ENCODE peak calls at places on chromosomes 13 and 19, in four cellular contexts. D is DMS 273 treated with DMSO at 0.1 percent for 48 hours, A is H9, Q is A549. W is an unnamed sample.
A peak's percentile ranks its signal among the peaks of the same experiment; 100 is the strongest.

GRCh38 chr19:5292843-5293606 is 47.6 kb downstream of the PTPRS start:
- DNase-seq in Q (peak; percentile 77), D (peak; percentile 65), A (peak; percentile 86), W (peak; percentile 85)

GRCh38 chr13:113562085-113562749 is 22.3 kb upstream of the TFDP1 start:
- DNase-seq in D (peak; percentile 4), A (peak; percentile 87), Q (peak; percentile 40), W (peak; percentile 86)

GRCh38 chr19:38697197-38697596 is 47.1 kb downstream of the CAPN12 start:
- DNase-seq in D (no peak), A (no peak), Q (no peak), W (no peak)

GRCh38 chr19:35609881-35610353 is 2.6 kb upstream of the HAUS5 start:
- DNase-seq in A (no peak), Q (no peak), D (no peak), W (no peak)

GRCh38 chr13:19685034-19685433 is 51.6 kb downstream of the MPHOSPH8 start:
- DNase-seq in Q (no peak), D (no peak), A (no peak), W (no peak)

GRCh38 chr13:76848596-76848995 is 37.6 kb downstream of the KCTD12 start:
- DNase-seq in D (peak; percentile 88), A (no peak), Q (no peak), W (no peak)

GRCh38 chr13:45316996-45317395 is 24.0 kb downstream of the TPT1 start:
- DNase-seq in Q (no peak), D (no peak), A (no peak), W (no peak)

GRCh38 chr13:86684402-86684801 is 885.2 kb upstream of the SLITRK6 start:
- DNase-seq in D (no peak), A (no peak), Q (no peak), W (no peak)

GRCh38 chr19:56660381-56661105 is 11.0 kb downstream of the ZNF835 start:
- DNase-seq in A (no peak), Q (no peak), D (no peak), W (peak; percentile 12)

GRCh38 chr19:24063312-24063711 is 23.7 kb upstream of the ZNF254 start:
- DNase-seq in D (no peak), A (no peak), Q (no peak), W (no peak)

GRCh38 chr19:30236587-30236986 is 135.6 kb upstream of the ZNF536 start:
- DNase-seq in Q (no peak), A (no peak), D (no peak), W (no peak)

GRCh38 chr19:5718579-5719273 is 1.2 kb downstream of the LONP1 start:
- DNase-seq in Q (no peak), A (no peak), D (no peak), W (peak; percentile 84)

GRCh38 chr13:49776871-49777270 is 15.6 kb downstream of the KPNA3 start:
- DNase-seq in Q (no peak), D (no peak), A (no peak), W (no peak)

GRCh38 chr13:110714798-110715394 is 1.4 kb downstream of the ING1 start:
- DNase-seq in Q (no peak), D (peak; percentile 32), A (peak; percentile 63), W (peak; percentile 79)

GRCh38 chr19:58554494-58555368 is at the start of gene CHMP2A:
- DNase-seq in Q (peak; percentile 98), D (no peak), A (peak; percentile 99), W (peak; percentile 98)

GRCh38 chr13:79549355-79550106 is 68.6 kb downstream of the NDFIP2 start:
- DNase-seq in Q (no peak), A (no peak), D (no peak), W (peak; percentile 50)

GRCh38 chr13:32330438-32330837 is 15.1 kb downstream of the BRCA2 start:
- DNase-seq in D (no peak), Q (no peak), A (no peak), W (no peak)

GRCh38 chr19:4557971-4558941 is 1.2 kb downstream of the SEMA6B start:
- DNase-seq in Q (no peak), A (peak; percentile 71), D (no peak), W (peak; percentile 62)

GRCh38 chr13:113159701-113160100 is 1.3 kb downstream of the PROZ start:
- DNase-seq in A (peak; percentile 31), Q (no peak), D (no peak), W (no peak)

GRCh38 chr19:10927691-10928562 is 512 bp downstream of the YIPF2 start:
- DNase-seq in D (no peak), A (no peak), Q (no peak), W (no peak)

GRCh38 chr19:31356587-31357314 is 7.5 kb upstream of the TSHZ3 start:
- DNase-seq in A (peak; percentile 77), Q (no peak), D (no peak), W (peak; percentile 67)

GRCh38 chr13:80237646-80238045 is 103.3 kb downstream of the SPRY2 start:
- DNase-seq in D (no peak), Q (no peak), A (no peak), W (no peak)

GRCh38 chr19:55452381-55453325 is 8.8 kb downstream of the ISOC2 start:
- DNase-seq in Q (peak; percentile 66), A (peak; percentile 93), D (peak; percentile 62), W (peak; percentile 92)

GRCh38 chr19:7500811-7501450 is 12.1 kb upstream of the PEX11G start:
- DNase-seq in A (peak; percentile 89), Q (peak; percentile 65), D (peak; percentile 55), W (peak; percentile 88)

GRCh38 chr19:29089315-29089855 is 123.6 kb downstream of the UQCRFS1 start:
- DNase-seq in A (no peak), D (no peak), Q (no peak), W (no peak)

GRCh38 chr19:37468961-37469777 is at the start of gene ZNF570:
- DNase-seq in A (peak; percentile 87), Q (peak; percentile 72), D (peak; percentile 76), W (peak; percentile 94)

GRCh38 chr13:34730966-34731365 is 211.1 kb upstream of the NBEA start:
- DNase-seq in D (no peak), Q (no peak), A (no peak), W (peak; percentile 91)

GRCh38 chr19:10769533-10770491 is 51.9 kb downstream of the DNM2 start:
- DNase-seq in A (no peak), Q (no peak), D (no peak), W (peak; percentile 54)

GRCh38 chr13:20713014-20713376 is 9.5 kb downstream of the IL17D start:
- DNase-seq in A (no peak), D (no peak), Q (no peak), W (no peak)

GRCh38 chr13:35953537-35954206 is 177.5 kb downstream of the DCLK1 start:
- DNase-seq in Q (peak; percentile 7), D (peak; percentile 88), A (peak; percentile 75), W (peak; percentile 92)

GRCh38 chr19:48844472-48844871 is 8.2 kb upstream of the HSD17B14 start:
- DNase-seq in D (no peak), Q (peak; percentile 70), A (peak; percentile 64), W (peak; percentile 94)

GRCh38 chr19:17505218-17505617 is 6.2 kb upstream of the PGLS start:
- DNase-seq in A (no peak), Q (no peak), D (no peak), W (no peak)